ENCODE peak calls at places on chromosomes 5 and 9, in nine cellular contexts. One of them, this sample, is unnamed.

GRCh38 chr5:171435908-171436307 is 16.5 kb downstream of the FGF18 start:
- DNase-seq in iris pigment epithelial cell: no peak
- DNase-seq in type B pancreatic cell: no peak
- DNase-seq in fibroblast of lung: no peak
- DNase-seq in EL: no peak
- DNase-seq in GM18507: no peak
- DNase-seq in NCI-H748 treated with DMSO at 0.1 percent for 48 hours: no peak
- DNase-seq in A549: no peak
- DNase-seq in small intestine: no peak
- DNase-seq in this sample: no peak

GRCh38 chr5:10418654-10419345 is 22.9 kb upstream of the ROPN1L start:
- DNase-seq in iris pigment epithelial cell: no peak
- DNase-seq in type B pancreatic cell: no peak
- DNase-seq in fibroblast of lung: no peak
- DNase-seq in EL: no peak
- DNase-seq in GM18507: no peak
- DNase-seq in NCI-H748 treated with DMSO at 0.1 percent for 48 hours: no peak
- DNase-seq in A549: no peak
- DNase-seq in small intestine: no peak
- DNase-seq in this sample: no peak

GRCh38 chr5:863244-863805 is 12.5 kb upstream of the ZDHHC11 start:
- DNase-seq in iris pigment epithelial cell: no peak
- DNase-seq in type B pancreatic cell: no peak
- DNase-seq in fibroblast of lung: no peak
- DNase-seq in EL: no peak
- DNase-seq in GM18507: no peak
- DNase-seq in NCI-H748 treated with DMSO at 0.1 percent for 48 hours: no peak
- DNase-seq in A549: no peak
- DNase-seq in small intestine: no peak
- DNase-seq in this sample: no peak

GRCh38 chr5:38582662-38583061 is 26.2 kb upstream of the LIFR start:
- DNase-seq in iris pigment epithelial cell: no peak
- DNase-seq in type B pancreatic cell: no peak
- DNase-seq in fibroblast of lung: no peak
- DNase-seq in EL: no peak
- DNase-seq in GM18507: no peak
- DNase-seq in NCI-H748 treated with DMSO at 0.1 percent for 48 hours: no peak
- DNase-seq in A549: no peak
- DNase-seq in small intestine: no peak
- DNase-seq in this sample: no peak

GRCh38 chr5:157564149-157564711 is 11.3 kb downstream of the ADAM19 start:
- DNase-seq in iris pigment epithelial cell: peak
- DNase-seq in type B pancreatic cell: no peak
- DNase-seq in fibroblast of lung: no peak
- DNase-seq in EL: no peak
- DNase-seq in GM18507: no peak
- DNase-seq in NCI-H748 treated with DMSO at 0.1 percent for 48 hours: no peak
- DNase-seq in A549: no peak
- DNase-seq in small intestine: peak
- DNase-seq in this sample: no peak

GRCh38 chr5:175573493-175574269 is 84.2 kb upstream of the HRH2 start:
- DNase-seq in iris pigment epithelial cell: no peak
- DNase-seq in type B pancreatic cell: no peak
- DNase-seq in fibroblast of lung: no peak
- DNase-seq in EL: no peak
- DNase-seq in GM18507: no peak
- DNase-seq in NCI-H748 treated with DMSO at 0.1 percent for 48 hours: peak
- DNase-seq in A549: no peak
- DNase-seq in small intestine: peak
- DNase-seq in this sample: no peak

GRCh38 chr5:68288756-68289134 is 73.2 kb downstream of the PIK3R1 start:
- DNase-seq in iris pigment epithelial cell: peak
- DNase-seq in type B pancreatic cell: no peak
- DNase-seq in fibroblast of lung: no peak
- DNase-seq in EL: no peak
- DNase-seq in GM18507: no peak
- DNase-seq in NCI-H748 treated with DMSO at 0.1 percent for 48 hours: no peak
- DNase-seq in A549: no peak
- DNase-seq in small intestine: no peak
- DNase-seq in this sample: no peak

GRCh38 chr5:158837908-158838307 is 261.8 kb downstream of the EBF1 start:
- DNase-seq in iris pigment epithelial cell: no peak
- DNase-seq in type B pancreatic cell: no peak
- DNase-seq in fibroblast of lung: no peak
- DNase-seq in EL: no peak
- DNase-seq in GM18507: no peak
- DNase-seq in NCI-H748 treated with DMSO at 0.1 percent for 48 hours: no peak
- DNase-seq in A549: no peak
- DNase-seq in small intestine: no peak
- DNase-seq in this sample: no peak

GRCh38 chr5:53480474-53481353 is at the start of gene FST:
- DNase-seq in iris pigment epithelial cell: peak
- DNase-seq in type B pancreatic cell: peak
- DNase-seq in fibroblast of lung: peak
- DNase-seq in EL: peak
- DNase-seq in GM18507: no peak
- DNase-seq in NCI-H748 treated with DMSO at 0.1 percent for 48 hours: no peak
- DNase-seq in A549: peak
- DNase-seq in small intestine: no peak
- DNase-seq in this sample: no peak

GRCh38 chr9:34961574-34962480 is 3.7 kb downstream of the PHF24 start:
- DNase-seq in iris pigment epithelial cell: peak
- DNase-seq in type B pancreatic cell: no peak
- DNase-seq in fibroblast of lung: peak
- DNase-seq in EL: peak
- DNase-seq in GM18507: no peak
- DNase-seq in NCI-H748 treated with DMSO at 0.1 percent for 48 hours: no peak
- DNase-seq in A549: no peak
- DNase-seq in small intestine: no peak
- DNase-seq in this sample: no peak

GRCh38 chr5:17373406-17374110 is 124.5 kb upstream of the TAF11L2 start:
- DNase-seq in iris pigment epithelial cell: no peak
- DNase-seq in type B pancreatic cell: no peak
- DNase-seq in fibroblast of lung: no peak
- DNase-seq in EL: no peak
- DNase-seq in GM18507: no peak
- DNase-seq in NCI-H748 treated with DMSO at 0.1 percent for 48 hours: no peak
- DNase-seq in A549: no peak
- DNase-seq in small intestine: no peak
- DNase-seq in this sample: no peak

GRCh38 chr9:694499-695154 is 146.9 kb upstream of the DMRT1 start:
- DNase-seq in iris pigment epithelial cell: peak
- DNase-seq in type B pancreatic cell: no peak
- DNase-seq in fibroblast of lung: peak
- DNase-seq in EL: peak
- DNase-seq in GM18507: no peak
- DNase-seq in NCI-H748 treated with DMSO at 0.1 percent for 48 hours: no peak
- DNase-seq in A549: peak
- DNase-seq in small intestine: no peak
- DNase-seq in this sample: no peak

GRCh38 chr5:33257807-33258491 is 182.8 kb upstream of the TARS1 start:
- DNase-seq in iris pigment epithelial cell: peak
- DNase-seq in type B pancreatic cell: no peak
- DNase-seq in fibroblast of lung: peak
- DNase-seq in EL: peak
- DNase-seq in GM18507: no peak
- DNase-seq in NCI-H748 treated with DMSO at 0.1 percent for 48 hours: no peak
- DNase-seq in A549: no peak
- DNase-seq in small intestine: no peak
- DNase-seq in this sample: no peak

GRCh38 chr9:132008871-132009812 is 70.5 kb downstream of the MED27 start:
- DNase-seq in iris pigment epithelial cell: peak
- DNase-seq in type B pancreatic cell: no peak
- DNase-seq in fibroblast of lung: no peak
- DNase-seq in EL: peak
- DNase-seq in GM18507: no peak
- DNase-seq in NCI-H748 treated with DMSO at 0.1 percent for 48 hours: peak
- DNase-seq in A549: peak
- DNase-seq in small intestine: no peak
- DNase-seq in this sample: no peak

GRCh38 chr5:82812575-82812974 is 264.6 kb downstream of the TMEM167A start:
- DNase-seq in iris pigment epithelial cell: peak
- DNase-seq in type B pancreatic cell: no peak
- DNase-seq in fibroblast of lung: peak
- DNase-seq in EL: no peak
- DNase-seq in GM18507: no peak
- DNase-seq in NCI-H748 treated with DMSO at 0.1 percent for 48 hours: no peak
- DNase-seq in A549: no peak
- DNase-seq in small intestine: no peak
- DNase-seq in this sample: no peak